ENCODE peak calls at places on chromosomes 3 and 15, in four cellular contexts. One of them, this sample, is unnamed.

GRCh38 chr15:98776607-98777281 is 128.4 kb downstream of the IGF1R start:
- DNase-seq in H54: no peak
- DNase-seq in GM23248: peak; percentile 59
- DNase-seq in NT2/D1: no peak
- DNase-seq in this sample: no peak

GRCh38 chr3:53941174-53941573 is 49.5 kb upstream of the SELENOK start:
- DNase-seq in NT2/D1: no peak
- DNase-seq in GM23248: peak; percentile 71
- DNase-seq in H54: peak; percentile 21
- DNase-seq in this sample: no peak

GRCh38 chr3:43728947-43729346 is 38.2 kb downstream of the ABHD5 start:
- DNase-seq in NT2/D1: no peak
- DNase-seq in H54: no peak
- DNase-seq in GM23248: no peak
- DNase-seq in this sample: no peak

GRCh38 chr3:127684871-127685707 is 12.3 kb downstream of the ABTB1 start:
- DNase-seq in NT2/D1: no peak
- DNase-seq in GM23248: no peak
- DNase-seq in H54: no peak
- DNase-seq in this sample: no peak

GRCh38 chr3:155382396-155383042 is 89.0 kb upstream of the STRIT1 start:
- DNase-seq in GM23248: peak; percentile 83
- DNase-seq in NT2/D1: peak; percentile 87
- DNase-seq in H54: peak; percentile 36
- DNase-seq in this sample: peak; percentile 91

GRCh38 chr15:28191832-28192231 is 92.7 kb upstream of the OCA2 start:
- DNase-seq in NT2/D1: no peak
- DNase-seq in H54: no peak
- DNase-seq in GM23248: peak; percentile 74
- DNase-seq in this sample: no peak

GRCh38 chr3:195906865-195907729 is 1.3 kb downstream of the TNK2 start:
- DNase-seq in H54: no peak
- DNase-seq in GM23248: no peak
- DNase-seq in NT2/D1: no peak
- DNase-seq in this sample: peak; percentile 57

GRCh38 chr3:157104928-157105652 is 54.9 kb downstream of the CCNL1 start:
- DNase-seq in GM23248: no peak
- DNase-seq in NT2/D1: peak; percentile 49
- DNase-seq in H54: no peak
- DNase-seq in this sample: no peak

GRCh38 chr3:36877930-36878685 is 66.7 kb downstream of the TRANK1 start:
- DNase-seq in H54: no peak
- DNase-seq in GM23248: no peak
- DNase-seq in NT2/D1: no peak
- DNase-seq in this sample: no peak

GRCh38 chr3:14485981-14486380 is 54.2 kb downstream of the GRIP2 start:
- DNase-seq in NT2/D1: no peak
- DNase-seq in GM23248: no peak
- DNase-seq in H54: no peak
- DNase-seq in this sample: no peak

GRCh38 chr15:90090226-90090848 is 11.9 kb downstream of the IDH2 start:
- DNase-seq in H54: no peak
- DNase-seq in GM23248: no peak
- DNase-seq in NT2/D1: no peak
- DNase-seq in this sample: no peak

GRCh38 chr3:141955163-141955562 is 78.7 kb downstream of the ATP1B3 start:
- DNase-seq in GM23248: no peak
- DNase-seq in H54: peak; percentile 19
- DNase-seq in NT2/D1: no peak
- DNase-seq in this sample: peak; percentile 55

GRCh38 chr3:105040026-105040622 is 326.6 kb upstream of the ALCAM start:
- DNase-seq in H54: no peak
- DNase-seq in NT2/D1: no peak
- DNase-seq in GM23248: no peak
- DNase-seq in this sample: no peak

GRCh38 chr3:65401359-65401810 is 637.3 kb downstream of the MAGI1 start:
- DNase-seq in GM23248: no peak
- DNase-seq in H54: no peak
- DNase-seq in NT2/D1: peak; percentile 46
- DNase-seq in this sample: no peak

GRCh38 chr3:194375473-194375872 is 5.9 kb upstream of the LRRC15 start:
- DNase-seq in GM23248: no peak
- DNase-seq in NT2/D1: no peak
- DNase-seq in H54: peak; percentile 33
- DNase-seq in this sample: no peak

GRCh38 chr3:31885235-31885634 is 95.8 kb downstream of the OSBPL10 start:
- DNase-seq in NT2/D1: no peak
- DNase-seq in GM23248: no peak
- DNase-seq in H54: no peak
- DNase-seq in this sample: no peak

GRCh38 chr3:36380171-36381031 is at the start of gene STAC:
- DNase-seq in H54: peak; percentile 62
- DNase-seq in NT2/D1: no peak
- DNase-seq in GM23248: peak; percentile 63
- DNase-seq in this sample: peak; percentile 41

GRCh38 chr3:134449277-134449676 is 36.5 kb downstream of the ANAPC13 start:
- DNase-seq in NT2/D1: no peak
- DNase-seq in GM23248: peak; percentile 73
- DNase-seq in H54: no peak
- DNase-seq in this sample: no peak

GRCh38 chr3:53581671-53582070 is 87.3 kb downstream of the CACNA1D start:
- DNase-seq in NT2/D1: no peak
- DNase-seq in GM23248: peak; percentile 5
- DNase-seq in H54: no peak
- DNase-seq in this sample: no peak

GRCh38 chr3:150083653-150084037 is 113.0 kb upstream of the PFN2 start:
- DNase-seq in H54: no peak
- DNase-seq in GM23248: peak; percentile 75
- DNase-seq in NT2/D1: no peak
- DNase-seq in this sample: no peak

GRCh38 chr3:170220871-170221270 is 1.4 kb upstream of the PRKCI start:
- DNase-seq in GM23248: peak; percentile 39
- DNase-seq in H54: no peak
- DNase-seq in NT2/D1: no peak
- DNase-seq in this sample: no peak

GRCh38 chr3:54649551-54649950 is 278.3 kb downstream of the LRTM1 start:
- DNase-seq in GM23248: no peak
- DNase-seq in NT2/D1: no peak
- DNase-seq in H54: no peak
- DNase-seq in this sample: peak; percentile 96

GRCh38 chr15:59160880-59161593 is 45.6 kb upstream of the LDHAL6B start:
- DNase-seq in H54: no peak
- DNase-seq in NT2/D1: no peak
- DNase-seq in GM23248: peak; percentile 26
- DNase-seq in this sample: no peak

GRCh38 chr3:179734497-179735281 is 81.8 kb downstream of the USP13 start:
- DNase-seq in GM23248: no peak
- DNase-seq in NT2/D1: no peak
- DNase-seq in H54: no peak
- DNase-seq in this sample: no peak

GRCh38 chr3:53083496-53083895 is 37.6 kb upstream of the SFMBT1 start:
- DNase-seq in GM23248: peak; percentile 83
- DNase-seq in H54: no peak
- DNase-seq in NT2/D1: no peak
- DNase-seq in this sample: no peak

GRCh38 chr15:33547876-33548275 is 237.1 kb downstream of the RYR3 start:
- DNase-seq in NT2/D1: peak; percentile 54
- DNase-seq in GM23248: peak; percentile 40
- DNase-seq in H54: no peak
- DNase-seq in this sample: peak; percentile 67

GRCh38 chr3:4643904-4644547 is 150.9 kb downstream of the ITPR1 start:
- DNase-seq in NT2/D1: no peak
- DNase-seq in GM23248: no peak
- DNase-seq in H54: no peak
- DNase-seq in this sample: no peak

GRCh38 chr3:38578081-38578475 is 71.4 kb downstream of the SCN5A start:
- DNase-seq in NT2/D1: no peak
- DNase-seq in H54: no peak
- DNase-seq in GM23248: no peak
- DNase-seq in this sample: peak; percentile 2

GRCh38 chr15:65368300-65368617 is 9.5 kb downstream of the IGDCC3 start:
- DNase-seq in NT2/D1: peak; percentile 94
- DNase-seq in H54: no peak
- DNase-seq in GM23248: no peak
- DNase-seq in this sample: peak; percentile 80

GRCh38 chr15:63019539-63020109 is 22.9 kb upstream of the TPM1 start:
- DNase-seq in NT2/D1: no peak
- DNase-seq in GM23248: peak; percentile 71
- DNase-seq in H54: peak; percentile 30
- DNase-seq in this sample: no peak

GRCh38 chr15:49223536-49224274 is 53.7 kb downstream of the GALK2 start:
- DNase-seq in H54: no peak
- DNase-seq in GM23248: peak; percentile 20
- DNase-seq in NT2/D1: no peak
- DNase-seq in this sample: peak; percentile 70

GRCh38 chr3:186255703-186256331 is 106.2 kb downstream of the DGKG start:
- DNase-seq in NT2/D1: no peak
- DNase-seq in H54: no peak
- DNase-seq in GM23248: no peak
- DNase-seq in this sample: peak; percentile 35